ENCODE peak calls at places on chromosomes 2 and 18, in seven cellular contexts. L, S, Q, W, E, V and J are unnamed samples.

GRCh38 chr2:98821629-98822135 is 90.8 kb upstream of the MGAT4A start:
- DNase-seq in W (no peak), V (no peak), Q (no peak), L (no peak), S (no peak), E (no peak), J (peak)

GRCh38 chr18:77981874-77982273 is 732.2 kb downstream of the GALR1 start:
- DNase-seq in E (no peak), S (no peak), Q (no peak), W (no peak), V (no peak), L (no peak), J (no peak)

GRCh38 chr18:57434536-57435494 is at the start of gene ONECUT2:
- DNase-seq in W (peak), L (peak), V (peak), Q (peak), S (peak), E (peak), J (no peak)

GRCh38 chr2:86333378-86333777 is 4.0 kb downstream of the REEP1 start:
- DNase-seq in Q (no peak), E (no peak), L (no peak), W (no peak), V (no peak), S (no peak), J (no peak)

GRCh38 chr18:79394438-79395307 is 1.1 kb upstream of the NFATC1 start:
- DNase-seq in E (no peak), Q (peak), L (peak), V (peak), W (peak), S (no peak), J (peak)

GRCh38 chr2:173347305-173348168 is 7.1 kb upstream of the CDCA7 start:
- DNase-seq in L (no peak), Q (no peak), E (no peak), W (no peak), S (no peak), V (no peak), J (no peak)

GRCh38 chr2:67927489-67927888 is 135.3 kb downstream of the C1D start:
- DNase-seq in L (no peak), W (no peak), S (no peak), E (no peak), Q (no peak), V (no peak), J (no peak)

GRCh38 chr2:224432003-224432574 is 30.2 kb upstream of the FAM124B start:
- DNase-seq in W (no peak), Q (no peak), S (no peak), E (no peak), V (peak), L (no peak), J (no peak)

GRCh38 chr2:124025896-124026295 is 809 bp downstream of the CNTNAP5 start:
- DNase-seq in L (no peak), S (no peak), E (no peak), W (no peak), V (no peak), Q (no peak), J (no peak)

GRCh38 chr2:20992201-20992711 is 51.6 kb downstream of the APOB start:
- DNase-seq in S (no peak), V (peak), L (no peak), E (no peak), W (peak), Q (peak), J (no peak)

GRCh38 chr2:230920167-230920566 is 4.9 kb downstream of the GPR55 start:
- DNase-seq in V (no peak), W (peak), L (no peak), E (no peak), S (no peak), Q (no peak), J (no peak)

GRCh38 chr2:129273266-129274037 is 706.0 kb upstream of the RAB6C start:
- DNase-seq in S (no peak), L (no peak), E (no peak), V (no peak), W (no peak), Q (no peak), J (no peak)

GRCh38 chr2:120833127-120833675 is 97.5 kb downstream of the GLI2 start:
- DNase-seq in L (no peak), E (no peak), Q (no peak), V (no peak), W (peak), S (no peak), J (no peak)

GRCh38 chr2:140442319-140442718 is 1662.1 kb upstream of the NXPH2 start:
- DNase-seq in W (no peak), S (no peak), Q (no peak), V (no peak), E (no peak), L (no peak), J (no peak)

GRCh38 chr2:172674034-172674967 is 61.3 kb upstream of the RAPGEF4 start:
- DNase-seq in S (no peak), V (no peak), Q (peak), E (peak), L (no peak), W (no peak), J (no peak)

GRCh38 chr2:133200684-133201421 is 367.4 kb downstream of the NCKAP5 start:
- DNase-seq in V (peak), L (peak), E (no peak), Q (peak), W (no peak), S (no peak), J (no peak)

DNA sequence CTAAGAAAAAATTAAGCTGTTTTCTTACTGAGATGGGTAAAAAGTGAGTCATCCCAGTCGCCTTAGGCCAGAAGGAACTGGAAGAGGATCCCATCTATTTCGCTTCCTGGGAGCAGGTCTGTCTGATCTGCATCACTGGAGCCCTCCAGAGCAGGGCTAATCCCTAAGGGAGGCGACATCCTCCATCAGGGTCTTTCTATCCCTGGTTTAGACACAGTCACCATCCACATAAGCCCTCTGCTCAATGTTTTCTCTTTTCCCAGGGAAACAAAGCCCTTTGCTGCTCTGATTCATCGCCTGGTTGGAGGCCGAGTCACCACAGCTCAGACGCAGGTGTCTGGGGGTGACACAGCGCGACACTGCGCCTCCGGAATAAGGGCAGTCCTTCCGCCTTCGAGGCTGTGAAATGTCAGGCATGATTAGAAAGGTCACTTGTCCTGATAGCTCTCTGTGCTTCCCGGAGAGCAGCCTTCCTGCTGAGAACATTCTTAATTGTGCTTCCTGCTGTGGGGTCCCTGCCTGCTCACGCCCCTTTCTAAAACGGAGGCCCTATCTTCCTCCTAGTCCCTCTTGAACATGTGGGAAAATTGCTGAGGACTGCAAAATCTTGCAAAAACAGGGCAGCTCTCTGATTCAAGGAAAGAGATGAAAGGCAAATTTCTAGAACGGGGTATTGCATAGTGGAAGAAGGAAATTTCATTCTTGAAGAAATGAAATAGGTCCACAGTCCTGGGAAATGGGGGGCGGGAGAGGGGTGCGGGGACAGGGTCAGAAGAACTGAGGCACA is 56.3 kb downstream of the MARCHF4 start:
- DNase-seq in Q (peak), S (no peak), E (no peak), L (peak), W (no peak), V (peak), J (no peak)
- H3K4me3 ChIP-seq in Q (peak), S (no peak), E (no peak), L (no peak), W (no peak), V (no peak), J (no peak)

GRCh38 chr2:84271987-84272386 is 187.1 kb downstream of the SUCLG1 start:
- DNase-seq in W (no peak), V (no peak), S (no peak), Q (no peak), L (no peak), E (no peak), J (no peak)
- H3K4me3 ChIP-seq in W (no peak), V (no peak), S (no peak), Q (no peak), L (no peak), E (no peak), J (no peak)

DNA sequence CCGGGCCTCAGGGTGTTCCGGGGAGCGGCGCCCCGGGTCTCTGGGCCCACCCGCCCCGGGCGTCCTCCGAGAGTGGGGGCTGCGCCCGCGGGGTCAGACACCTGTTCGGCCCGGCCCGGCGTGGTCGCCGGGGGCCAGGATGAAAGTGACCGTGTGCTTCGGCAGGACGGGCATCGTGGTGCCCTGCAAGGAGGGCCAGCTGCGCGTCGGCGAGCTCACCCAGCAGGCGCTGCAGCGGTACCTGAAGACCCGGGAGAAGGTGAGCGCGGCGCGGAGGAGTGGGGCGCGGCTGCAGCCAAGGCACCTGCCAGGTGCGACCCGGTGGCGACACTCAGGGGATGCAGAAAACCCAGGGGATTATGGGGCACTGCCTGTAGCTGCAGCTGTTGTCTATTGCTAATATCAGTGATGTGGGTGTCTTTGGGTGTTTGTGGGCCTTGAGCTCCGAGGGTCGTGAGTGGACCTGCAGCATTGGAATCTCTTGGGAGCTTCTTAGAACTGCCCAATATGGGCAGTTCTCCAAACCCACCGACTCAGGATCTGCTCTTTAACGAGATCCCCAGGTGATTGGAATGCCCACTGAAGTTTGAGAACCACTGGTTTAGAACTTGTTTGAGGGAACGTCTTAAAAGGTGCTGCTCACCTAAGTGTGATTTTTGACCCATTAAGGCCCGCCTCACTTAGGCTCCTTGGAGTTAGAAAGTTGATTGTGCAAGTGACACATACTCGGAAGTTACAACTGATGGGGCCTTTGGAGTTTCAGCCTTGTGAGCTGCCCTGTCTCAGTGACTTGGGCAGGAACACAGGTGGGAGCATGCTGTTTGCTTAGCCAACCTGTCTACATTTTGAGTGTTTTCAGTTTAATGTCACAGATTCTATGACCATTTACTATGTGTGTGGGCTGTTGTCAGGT is 842 bp downstream of the PARD3B start:
- DNase-seq in S (no peak), E (peak), Q (peak), V (peak), W (peak), L (peak), J (no peak)
- H3K4me3 ChIP-seq in S (peak), E (peak), Q (peak), V (peak), W (peak), L (peak), J (peak)

DNA sequence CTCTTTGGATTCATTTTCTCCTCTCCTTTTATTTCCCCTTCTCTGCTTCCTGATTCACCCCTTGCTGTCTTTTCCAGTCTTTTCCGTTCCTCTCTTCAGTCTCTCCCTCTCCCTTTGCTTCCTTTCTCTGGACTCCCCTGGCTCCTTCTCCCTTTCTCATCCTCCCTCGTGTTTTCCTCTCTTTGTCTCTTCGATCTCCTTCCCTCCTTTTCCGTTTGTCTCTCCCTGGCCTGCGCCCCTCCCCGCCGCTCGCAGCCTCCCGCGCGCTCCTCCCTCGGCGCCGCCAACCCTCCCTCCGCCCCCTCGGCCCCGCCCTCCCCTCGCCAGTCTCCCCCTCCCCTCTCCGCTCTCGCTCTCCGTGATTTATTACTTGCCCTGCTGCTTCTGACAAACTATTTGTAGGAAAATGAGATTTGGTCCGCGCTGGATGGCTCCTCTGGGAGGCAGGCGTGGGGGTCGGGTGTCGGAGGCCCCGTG is 46.0 kb upstream of the PAX8 start:
- DNase-seq in L (peak), W (no peak), E (peak), S (no peak), V (peak), Q (peak), J (no peak)
- H3K4me3 ChIP-seq in L (peak), W (peak), E (peak), S (peak), V (peak), Q (peak), J (peak)

DNA sequence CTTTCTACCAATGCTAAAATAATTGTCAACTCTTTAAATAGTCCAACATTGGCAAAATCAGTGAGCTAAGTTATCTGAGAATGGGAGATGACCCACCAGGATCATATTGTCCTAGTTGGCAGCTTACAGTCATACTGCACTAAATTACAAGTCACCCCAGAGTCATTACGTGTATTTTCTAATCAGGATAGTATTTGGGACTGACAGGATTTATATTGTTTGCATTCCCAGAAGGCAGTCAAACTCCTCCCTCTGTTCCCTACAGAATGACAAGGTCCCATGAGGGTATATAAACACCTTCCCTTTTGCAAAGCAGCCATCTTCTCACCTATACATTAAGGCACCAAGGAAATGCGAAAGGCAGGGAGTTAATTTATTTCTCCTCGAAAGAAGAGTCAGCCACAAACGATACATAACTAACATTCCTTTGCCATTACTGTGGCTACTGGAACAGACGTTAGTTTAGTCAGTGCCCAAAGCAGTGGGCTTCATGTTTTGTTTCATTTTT is 125.3 kb downstream of the ANTXR1 start:
- DNase-seq in V (peak), Q (peak), W (no peak), E (no peak), S (no peak), L (peak), J (no peak)
- H3K4me3 ChIP-seq in V (no peak), Q (peak), W (no peak), E (no peak), S (no peak), L (no peak), J (no peak)

DNA sequence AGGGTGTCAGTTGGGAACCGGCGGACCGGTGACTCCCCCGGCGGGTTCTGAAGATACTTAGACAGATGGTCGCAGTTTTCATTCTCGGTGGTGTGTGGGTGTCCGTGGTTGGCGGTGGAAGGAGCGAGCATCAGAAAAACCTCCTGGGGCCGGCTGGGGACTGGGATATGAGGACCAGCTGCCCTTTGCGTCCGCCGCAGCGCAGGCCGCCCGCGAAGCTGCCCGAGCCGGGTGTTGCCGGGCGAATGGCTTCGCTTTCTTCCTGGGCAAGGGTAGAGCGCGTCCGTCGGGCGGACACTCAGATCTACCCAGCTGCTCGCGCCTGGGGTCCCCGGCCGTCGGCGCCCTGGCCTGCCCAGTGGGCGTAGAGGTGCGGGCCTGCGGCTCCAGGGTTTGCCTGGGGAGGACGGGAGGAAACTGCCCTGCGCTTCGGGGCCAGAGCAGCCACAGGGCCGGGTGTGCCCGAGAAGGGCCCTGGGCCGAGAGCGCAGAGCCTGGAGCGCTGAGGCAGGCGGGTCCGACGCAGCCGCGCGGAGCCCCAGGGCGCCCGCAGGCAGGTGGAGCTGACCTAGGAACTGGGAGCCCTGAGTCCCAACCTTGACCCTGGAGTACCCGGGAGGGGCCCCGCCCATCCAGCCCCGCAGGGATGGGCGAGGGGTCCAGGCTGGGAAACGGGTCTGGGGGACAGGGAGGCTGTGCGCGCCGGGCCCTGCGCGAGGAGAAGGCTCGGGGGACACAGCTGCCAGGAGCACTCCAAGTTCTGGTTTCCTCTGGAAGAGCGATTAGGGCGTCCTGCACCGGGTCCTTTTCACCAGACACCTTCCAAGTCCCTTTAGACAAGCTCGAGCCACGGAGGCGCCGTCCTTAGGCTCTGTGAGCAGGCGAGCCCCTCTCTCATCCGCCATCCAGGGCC is 1.3 kb downstream of the TWIST2 start:
- DNase-seq in V (no peak), E (no peak), L (peak), W (no peak), Q (peak), S (no peak), J (no peak)
- H3K4me3 ChIP-seq in V (peak), E (no peak), L (peak), W (peak), Q (peak), S (peak), J (peak)